ENCODE peak calls at places on chromosomes 1 and 21, in nine cellular contexts. N is AG04450, K is GM23338, V is brain microvascular endothelial cell, H is body of pancreas, P is fibroblast of lung, G is mucosa of descending colon, E is endothelial cell, W is left ventricle myocardium inferior. Z is an unnamed sample.

GRCh38 chr1:204529371-204529895 is 13.2 kb downstream of the MDM4 start:
- DNase-seq in N (no peak), K (no peak), V (no peak), H (no peak), P (no peak), G (no peak), E (no peak), W (no peak), Z (no peak)

GRCh38 chr1:32878183-32878582 is 7.5 kb upstream of the FNDC5 start:
- DNase-seq in N (no peak), K (no peak), V (peak; percentile 16), H (no peak), P (peak; percentile 30), G (no peak), E (no peak), W (no peak), Z (no peak)

GRCh38 chr1:193539731-193540459 is 353.5 kb upstream of the B3GALT2 start:
- DNase-seq in N (no peak), K (no peak), V (no peak), H (no peak), P (no peak), G (no peak), E (no peak), W (no peak), Z (no peak)

GRCh38 chr1:51491166-51491981 is 27.7 kb downstream of the EPS15 start:
- DNase-seq in N (no peak), K (no peak), V (no peak), H (no peak), P (no peak), G (peak; percentile 60), E (no peak), W (no peak), Z (no peak)

GRCh38 chr1:245673920-245674414 is 519.2 kb downstream of the KIF26B start:
- DNase-seq in N (no peak), K (no peak), V (no peak), H (no peak), P (peak; percentile 40), G (no peak), E (no peak), W (no peak), Z (no peak)

GRCh38 chr1:44310006-44310405 is 45.1 kb downstream of the ERI3 start:
- DNase-seq in N (no peak), K (no peak), V (no peak), H (no peak), P (no peak), G (no peak), E (no peak), W (no peak), Z (no peak)

GRCh38 chr1:196001188-196001587 is 607.1 kb downstream of the KCNT2 start:
- DNase-seq in N (no peak), K (no peak), V (no peak), H (no peak), P (no peak), G (no peak), E (no peak), W (no peak), Z (no peak)

GRCh38 chr1:219463629-219464028 is 149.3 kb downstream of the ZC3H11B start:
- DNase-seq in N (no peak), K (no peak), V (no peak), H (no peak), P (no peak), G (no peak), E (no peak), W (no peak), Z (no peak)

GRCh38 chr21:38987551-38988210 is 182.0 kb downstream of the ETS2 start:
- DNase-seq in N (no peak), K (no peak), V (no peak), H (no peak), P (no peak), G (no peak), E (no peak), W (no peak), Z (no peak)

GRCh38 chr1:66929289-66929688 is 4.5 kb downstream of the MIER1 start:
- DNase-seq in N (no peak), K (no peak), V (no peak), H (no peak), P (no peak), G (no peak), E (no peak), W (no peak), Z (no peak)

GRCh38 chr1:43316738-43317520 is 16.1 kb downstream of the TIE1 start:
- DNase-seq in N (no peak), K (peak; percentile 19), V (no peak), H (no peak), P (no peak), G (no peak), E (no peak), W (no peak), Z (no peak)

GRCh38 chr1:29218223-29218622 is 12.5 kb downstream of the MECR start:
- DNase-seq in N (no peak), K (no peak), V (no peak), H (no peak), P (peak; percentile 31), G (no peak), E (no peak), W (no peak), Z (no peak)

GRCh38 chr1:14140800-14141526 is 441.0 kb downstream of the PRDM2 start:
- DNase-seq in N (no peak), K (peak; percentile 17), V (no peak), H (peak; percentile 8), P (peak; percentile 50), G (no peak), E (no peak), W (peak; percentile 72), Z (no peak)
- TF ChIP-seq CTCF in N (no peak), K (no peak), V (no peak), H (no peak), P (no peak), G (no peak), E (no peak), W (peak; percentile 16), Z (no peak)

GRCh38 chr1:227916655-227917054 is 31.1 kb downstream of the WNT9A start:
- DNase-seq in N (no peak), K (no peak), V (no peak), H (no peak), P (no peak), G (no peak), E (no peak), W (no peak), Z (no peak)

GRCh38 chr1:227918083-227918700 is 29.5 kb downstream of the WNT9A start:
- DNase-seq in N (no peak), K (no peak), V (no peak), H (no peak), P (no peak), G (no peak), E (no peak), W (no peak), Z (no peak)

GRCh38 chr1:227915564-227916553 is 31.9 kb downstream of the WNT9A start:
- DNase-seq in N (no peak), K (no peak), V (no peak), H (no peak), P (no peak), G (no peak), E (no peak), W (no peak), Z (no peak)

GRCh38 chr1:227918736-227919135 is 29.0 kb downstream of the WNT9A start:
- DNase-seq in N (no peak), K (no peak), V (no peak), H (no peak), P (no peak), G (no peak), E (no peak), W (no peak), Z (no peak)

DNA sequence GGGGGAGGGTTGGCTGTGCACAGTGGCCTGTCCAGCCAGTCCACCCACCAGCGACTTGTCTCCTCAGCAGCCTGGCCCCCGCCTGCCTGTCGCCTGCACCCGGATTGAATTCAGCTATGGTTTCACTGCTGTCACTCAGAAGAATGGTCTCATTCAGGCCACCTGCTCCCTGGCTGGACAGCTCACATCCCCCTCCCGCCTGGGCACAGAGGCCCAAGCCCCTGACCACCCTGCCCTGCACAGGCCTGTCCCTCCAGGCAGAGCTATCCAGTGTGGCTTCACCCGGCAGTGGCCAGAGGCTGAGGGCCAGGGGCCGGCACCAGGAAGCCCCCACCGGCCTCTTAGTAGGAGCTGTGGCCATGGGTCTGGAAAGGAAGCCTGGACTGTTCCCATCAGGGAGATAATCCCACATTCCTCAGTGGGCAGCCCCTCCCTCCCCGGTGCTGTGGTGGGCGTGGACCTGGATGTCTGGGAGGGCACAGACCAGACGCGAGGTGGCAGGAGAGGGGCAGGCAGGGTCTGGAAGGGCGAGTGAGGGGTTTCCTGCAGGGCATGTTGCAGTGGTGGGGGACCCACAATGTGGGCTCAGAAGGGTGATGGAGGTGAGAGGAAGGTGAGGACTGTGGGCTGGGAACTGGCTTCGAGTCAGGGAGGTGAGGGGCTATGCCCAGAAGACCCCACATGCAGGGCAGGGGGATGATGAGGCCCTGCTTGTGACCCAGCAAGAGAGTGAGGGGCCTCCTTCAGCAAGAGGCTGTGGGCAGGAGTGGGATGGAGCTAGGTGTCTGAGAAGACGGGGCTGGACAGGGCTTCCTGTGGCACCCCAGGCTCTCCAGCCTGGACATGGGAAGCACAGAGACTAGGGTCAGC is 30.4 kb downstream of the WNT9A start:
- DNase-seq in N (no peak), K (no peak), V (no peak), H (no peak), P (no peak), G (no peak), E (no peak), W (no peak), Z (no peak)
- TF ChIP-seq CTCF in N (no peak), K (no peak), V (no peak), H (no peak), P (no peak), G (no peak), E (no peak), W (no peak), Z (no peak)

GRCh38 chr1:40039757-40040510 is 595 bp upstream of the CAP1 start:
- DNase-seq in N (peak; percentile 74), K (peak; percentile 91), V (peak; percentile 85), H (peak; percentile 69), P (peak; percentile 90), G (peak; percentile 90), E (peak; percentile 55), W (peak; percentile 92), Z (no peak)

GRCh38 chr1:40041466-40041838 is 923 bp downstream of the CAP1 start:
- DNase-seq in N (no peak), K (no peak), V (no peak), H (no peak), P (no peak), G (no peak), E (no peak), W (no peak), Z (no peak)

GRCh38 chr1:40038693-40039092 is 1.8 kb upstream of the CAP1 start:
- DNase-seq in N (no peak), K (no peak), V (no peak), H (no peak), P (no peak), G (no peak), E (no peak), W (no peak), Z (no peak)

GRCh38 chr1:40040511-40041465 is at the start of gene CAP1:
- DNase-seq in N (peak; percentile 97), K (peak; percentile 99), V (peak; percentile 97), H (peak; percentile 100), P (peak; percentile 99), G (peak; percentile 100), E (peak; percentile 100), W (peak; percentile 99), Z (peak; percentile 85)

GRCh38 chr1:40039245-40039756 is 1.2 kb upstream of the CAP1 start:
- DNase-seq in N (no peak), K (no peak), V (no peak), H (peak; percentile 58), P (no peak), G (peak; percentile 79), E (no peak), W (no peak), Z (no peak)
- TF ChIP-seq CTCF in N (no peak), K (no peak), V (no peak), H (no peak), P (no peak), G (no peak), E (no peak), W (no peak), Z (no peak)

GRCh38 chr1:13825033-13825432 is 125.0 kb downstream of the PRDM2 start:
- DNase-seq in N (no peak), K (no peak), V (no peak), H (no peak), P (no peak), G (no peak), E (no peak), W (no peak), Z (no peak)
- TF ChIP-seq CTCF in N (peak; percentile 27), K (peak; percentile 23), V (no peak), H (no peak), P (no peak), G (no peak), E (no peak), W (peak; percentile 28), Z (peak; percentile 18)